ENCODE peak calls at places on chromosomes 16 and 17, in eight cellular contexts. G is lower leg skin, I is A549, A is K562, P is Peyer's patch, S is heart left ventricle, D is stomach, Y is GM12891. L is an unnamed sample.

GRCh38 chr16:9102379-9102778 is 10.9 kb downstream of the HAPSTR1 start:
- DNase-seq in G (no peak), I (no peak), A (no peak), P (no peak), S (no peak), D (no peak), Y (no peak), L (no peak)

GRCh38 chr16:15466131-15466530 is 31.7 kb downstream of the BMERB1 start:
- DNase-seq in G (no peak), I (no peak), A (no peak), P (no peak), S (no peak), D (no peak), Y (no peak), L (no peak)

GRCh38 chr16:20675488-20676267 is 21.8 kb downstream of the ACSM1 start:
- DNase-seq in G (peak; percentile 35), I (no peak), A (peak; percentile 64), P (peak; percentile 76), S (no peak), D (peak; percentile 72), Y (no peak), L (peak; percentile 75)

GRCh38 chr17:71828182-71828596 is 292.6 kb upstream of the SOX9 start:
- DNase-seq in G (no peak), I (no peak), A (no peak), P (no peak), S (no peak), D (no peak), Y (no peak), L (no peak)

GRCh38 chr16:87451563-87452210 is 41.1 kb downstream of the ZCCHC14 start:
- DNase-seq in G (no peak), I (no peak), A (no peak), P (no peak), S (no peak), D (no peak), Y (no peak), L (no peak)

GRCh38 chr17:17671369-17672119 is 9.7 kb upstream of the RAI1 start:
- DNase-seq in G (no peak), I (no peak), A (no peak), P (no peak), S (no peak), D (no peak), Y (no peak), L (no peak)

GRCh38 chr16:11202260-11203091 is 53.5 kb downstream of the SOCS1 start:
- DNase-seq in G (no peak), I (no peak), A (no peak), P (no peak), S (no peak), D (no peak), Y (no peak), L (no peak)

GRCh38 chr17:55444471-55445441 is 23.1 kb upstream of the MMD start:
- DNase-seq in G (no peak), I (no peak), A (no peak), P (no peak), S (no peak), D (no peak), Y (no peak), L (peak; percentile 2)

GRCh38 chr16:87198881-87199280 is 118.3 kb downstream of the C16orf95 start:
- DNase-seq in G (no peak), I (no peak), A (no peak), P (no peak), S (no peak), D (no peak), Y (no peak), L (no peak)

DNA sequence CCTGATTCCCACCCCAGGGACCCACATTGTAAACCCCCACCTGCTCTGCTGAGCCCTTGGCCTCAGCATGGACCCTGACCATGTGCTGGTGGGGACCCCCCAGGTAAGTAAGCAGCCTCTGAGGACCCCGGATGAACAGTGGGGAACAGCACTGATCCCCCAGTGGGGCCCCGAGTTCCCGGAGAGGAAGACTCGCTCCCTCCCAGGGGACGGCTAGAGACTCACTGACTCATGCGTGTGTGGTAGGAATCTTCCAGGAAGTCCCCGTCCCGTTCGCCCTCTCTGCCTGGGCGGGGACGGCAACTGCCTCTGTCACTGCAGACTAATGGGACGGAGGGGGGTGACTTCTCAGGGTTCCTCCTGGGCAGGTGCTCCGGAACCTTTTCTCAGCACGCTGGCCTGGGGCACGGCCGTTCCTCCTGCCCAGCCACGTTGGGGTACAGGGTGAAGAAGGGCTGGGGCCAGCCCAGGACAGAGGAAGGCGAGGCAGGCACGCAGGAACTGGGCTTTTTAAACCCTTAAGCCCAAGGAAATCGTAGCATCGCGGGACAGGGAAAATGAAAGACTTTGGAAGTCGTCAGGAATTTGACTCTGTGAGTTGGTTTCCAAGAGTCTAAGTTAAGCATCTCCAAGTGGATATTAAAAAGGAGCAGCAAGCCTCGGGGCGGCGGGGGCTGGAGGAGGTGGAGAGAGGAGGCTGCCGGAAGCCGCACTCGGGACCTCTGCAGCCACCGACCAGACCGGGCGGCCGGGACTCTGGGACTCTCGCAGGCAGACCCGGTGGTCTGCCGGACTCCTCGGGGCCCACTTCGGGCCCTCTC is 178.7 kb downstream of the SEC14L1 start:
- DNase-seq in G (peak; percentile 93), I (peak; percentile 95), A (peak; percentile 94), P (peak; percentile 95), S (peak; percentile 91), D (peak; percentile 88), Y (no peak), L (peak; percentile 39)
- TF ChIP-seq POLR2A in G (no peak), I (peak; percentile 46), A (peak; percentile 91), P (peak; percentile 82), S (peak; percentile 47), D (no peak), Y (no peak), L (peak; percentile 43)

DNA sequence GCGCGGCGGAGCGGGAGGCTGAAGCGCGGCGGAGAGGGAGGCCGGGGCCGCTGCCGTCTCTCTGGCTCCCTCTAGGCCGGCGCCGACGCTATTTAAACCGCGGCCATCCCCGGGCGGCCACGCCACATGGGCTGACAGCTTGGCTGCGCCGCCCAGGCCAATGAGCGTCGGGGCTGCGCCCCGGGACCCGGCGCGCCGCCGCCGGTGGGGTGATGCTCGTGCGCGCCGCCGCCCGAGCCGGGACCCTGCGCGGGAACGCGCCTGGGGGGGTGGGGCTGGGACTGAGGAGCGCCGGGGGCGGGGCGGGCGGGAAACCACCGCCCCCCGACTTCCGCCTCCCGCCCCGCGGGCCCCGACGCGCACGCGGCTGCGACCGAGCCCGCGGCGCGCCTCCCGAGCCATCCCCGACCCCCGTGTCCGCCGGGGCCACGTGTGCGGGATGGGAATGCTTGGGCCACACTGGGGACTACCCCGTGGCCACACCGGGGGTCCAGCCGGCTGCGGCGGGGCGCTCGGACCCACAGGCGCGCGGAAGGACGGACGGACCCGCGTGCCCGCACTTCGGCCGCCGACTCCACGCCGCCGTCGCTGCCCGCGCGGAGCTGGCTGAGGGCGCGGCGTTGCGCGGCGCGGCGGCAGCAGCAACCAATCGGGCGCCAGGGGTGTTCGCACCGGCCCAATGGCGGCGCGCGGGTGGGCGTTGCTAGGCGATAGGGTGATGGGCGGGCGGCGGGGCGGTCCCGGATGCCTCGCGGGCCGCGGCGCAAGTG is at the start of gene FASN:
- DNase-seq in G (peak; percentile 89), I (peak; percentile 100), A (peak; percentile 98), P (peak; percentile 98), S (peak; percentile 97), D (peak; percentile 97), Y (peak; percentile 100), L (peak; percentile 97)
- TF ChIP-seq POLR2A in G (peak; percentile 67), I (peak; percentile 99), A (peak; percentile 84), P (peak; percentile 99), S (peak; percentile 98), D (no peak), Y (peak; percentile 94), L (peak; percentile 83)

DNA sequence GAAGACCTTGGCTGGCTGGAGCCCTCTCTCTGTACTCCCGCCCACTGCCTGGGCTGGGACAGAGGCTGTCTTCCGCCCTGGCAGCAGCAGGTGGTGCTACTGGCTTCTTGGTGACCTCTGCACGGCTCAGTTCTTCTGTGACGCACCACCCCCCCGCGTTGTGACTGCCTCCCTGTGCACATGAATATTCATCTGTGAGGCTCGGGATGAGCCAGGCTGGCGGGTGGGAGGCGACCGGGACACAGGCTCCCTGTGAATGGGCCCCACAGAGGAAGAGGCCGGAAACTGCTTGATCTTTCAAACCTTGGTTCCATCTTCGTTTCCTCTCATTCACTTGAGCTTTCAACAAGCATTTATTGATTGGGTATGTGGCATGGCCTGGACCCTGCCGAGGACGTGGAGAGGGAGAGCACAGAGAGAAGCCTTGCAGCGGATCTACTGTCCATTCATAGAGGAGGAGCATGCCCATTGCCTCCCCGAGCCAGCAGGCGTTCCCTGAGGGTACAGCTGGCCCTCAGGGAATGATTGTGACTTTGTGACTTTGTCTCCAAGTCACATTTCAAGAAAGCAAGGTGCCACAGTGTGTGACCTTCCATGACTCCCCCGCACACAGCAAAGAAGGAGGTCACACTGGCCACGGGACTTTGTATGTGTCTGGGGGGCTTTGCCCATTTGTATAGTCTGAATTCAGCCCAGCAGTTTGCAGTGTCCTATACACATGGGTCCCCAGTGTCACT is 45.0 kb downstream of the B9D1 start:
- DNase-seq in G (no peak), I (no peak), A (peak; percentile 76), P (peak; percentile 87), S (peak; percentile 90), D (peak; percentile 36), Y (peak; percentile 59), L (no peak)
- TF ChIP-seq POLR2A in G (no peak), I (no peak), A (no peak), P (no peak), S (no peak), D (no peak), Y (no peak), L (no peak)

GRCh38 chr17:47956818-47957590 is 679 bp downstream of the PRR15L start:
- DNase-seq in G (no peak), I (no peak), A (no peak), P (no peak), S (no peak), D (no peak), Y (no peak), L (no peak)

GRCh38 chr17:47955497-47956461 is 1.9 kb downstream of the PRR15L start:
- DNase-seq in G (no peak), I (no peak), A (no peak), P (peak; percentile 69), S (no peak), D (peak; percentile 94), Y (no peak), L (no peak)

GRCh38 chr17:47961406-47961805 is 3.7 kb upstream of the PRR15L start:
- DNase-seq in G (no peak), I (no peak), A (no peak), P (no peak), S (no peak), D (no peak), Y (no peak), L (no peak)

GRCh38 chr17:47959825-47960655 is 2.4 kb upstream of the PRR15L start:
- DNase-seq in G (no peak), I (no peak), A (no peak), P (peak; percentile 88), S (no peak), D (peak; percentile 78), Y (no peak), L (no peak)

DNA sequence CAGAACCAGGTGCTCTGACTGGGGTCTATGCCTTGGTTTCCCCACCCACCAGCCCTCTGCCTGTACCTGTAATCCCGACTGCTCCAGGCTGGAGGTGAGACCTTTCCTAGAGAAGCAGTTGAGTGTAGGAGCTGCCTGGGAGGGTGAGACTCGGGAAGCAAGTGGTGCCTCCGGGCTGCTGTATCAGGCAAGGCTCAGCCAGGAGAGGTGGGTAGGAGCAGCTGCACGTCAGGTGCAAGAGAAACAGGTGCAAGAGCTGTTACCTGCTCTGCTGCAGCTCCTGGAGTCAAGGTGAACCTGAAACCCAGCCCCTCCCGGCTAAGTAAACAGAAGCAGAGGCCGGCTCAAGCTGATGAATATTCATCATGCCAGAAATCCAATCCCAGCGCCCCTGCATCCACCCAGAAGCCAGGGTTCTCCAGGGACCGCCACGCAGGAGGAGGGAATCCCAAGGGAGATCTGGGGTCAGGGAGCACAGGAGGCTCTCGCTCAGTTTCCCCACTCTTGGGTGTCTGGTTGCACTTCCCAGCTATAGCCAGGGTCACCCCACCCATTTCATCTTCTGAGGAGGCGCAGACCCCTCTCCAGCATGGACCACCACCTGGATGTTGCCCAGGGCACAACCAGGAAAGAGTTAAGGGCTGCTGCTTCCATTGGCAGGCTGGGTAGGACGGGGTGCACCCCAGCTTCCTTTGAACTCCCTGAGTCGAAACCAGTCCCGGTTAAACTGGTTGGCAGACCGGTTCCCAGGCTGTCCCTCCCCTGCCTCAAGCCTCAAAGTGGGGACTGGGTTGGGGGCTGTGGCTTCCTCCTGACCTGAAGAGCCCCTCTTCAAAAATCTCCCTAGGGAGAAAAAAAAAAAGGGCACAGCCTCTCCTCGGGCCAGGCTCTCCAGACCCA is at the start of gene PRR15L:
- DNase-seq in G (no peak), I (no peak), A (no peak), P (peak; percentile 90), S (no peak), D (peak; percentile 93), Y (no peak), L (no peak)
- TF ChIP-seq POLR2A in G (no peak), I (no peak), A (no peak), P (peak; percentile 97), S (no peak), D (no peak), Y (no peak), L (no peak)

L was measured in erythroblast.